ENCODE peak calls at places on chromosome 3, in ten cellular contexts. One of them, this sample, is unnamed.

GRCh38 chr3:71926690-71927089 is 141.7 kb upstream of the PROK2 start:
- DNase-seq in lower lobe of right lung: no peak
- DNase-seq in stomach: no peak
- DNase-seq in adrenal gland: no peak
- DNase-seq in mammary epithelial cell: no peak
- DNase-seq in K562: no peak
- DNase-seq in ovary: no peak
- DNase-seq in CD8-positive, alpha-beta memory T cell: no peak
- DNase-seq in breast epithelium: no peak
- DNase-seq in tibial artery: no peak
- DNase-seq in this sample: no peak

GRCh38 chr3:129324855-129325254 is 46.2 kb downstream of the HMCES start:
- DNase-seq in ovary: no peak
- DNase-seq in tibial artery: no peak
- DNase-seq in lower lobe of right lung: no peak
- DNase-seq in stomach: no peak
- DNase-seq in CD8-positive, alpha-beta memory T cell: no peak
- DNase-seq in K562: no peak
- DNase-seq in adrenal gland: no peak
- DNase-seq in mammary epithelial cell: no peak
- DNase-seq in breast epithelium: no peak
- DNase-seq in this sample: peak; percentile 57

GRCh38 chr3:50184242-50184978 is 7.0 kb upstream of the GNAT1 start:
- DNase-seq in lower lobe of right lung: no peak
- DNase-seq in adrenal gland: no peak
- DNase-seq in mammary epithelial cell: no peak
- DNase-seq in ovary: no peak
- DNase-seq in stomach: peak; percentile 68
- DNase-seq in tibial artery: no peak
- DNase-seq in CD8-positive, alpha-beta memory T cell: no peak
- DNase-seq in breast epithelium: peak; percentile 79
- DNase-seq in K562: no peak
- DNase-seq in this sample: no peak

GRCh38 chr3:103866113-103866512 is 1431.3 kb downstream of the ZPLD1 start:
- DNase-seq in mammary epithelial cell: no peak
- DNase-seq in lower lobe of right lung: no peak
- DNase-seq in adrenal gland: no peak
- DNase-seq in stomach: no peak
- DNase-seq in tibial artery: no peak
- DNase-seq in CD8-positive, alpha-beta memory T cell: no peak
- DNase-seq in breast epithelium: no peak
- DNase-seq in K562: no peak
- DNase-seq in ovary: no peak
- DNase-seq in this sample: no peak

GRCh38 chr3:64889991-64890390 is 202.2 kb upstream of the ADAMTS9 start:
- DNase-seq in tibial artery: peak; percentile 78
- DNase-seq in CD8-positive, alpha-beta memory T cell: no peak
- DNase-seq in stomach: no peak
- DNase-seq in ovary: peak; percentile 68
- DNase-seq in lower lobe of right lung: no peak
- DNase-seq in mammary epithelial cell: no peak
- DNase-seq in breast epithelium: no peak
- DNase-seq in adrenal gland: peak; percentile 58
- DNase-seq in K562: no peak
- DNase-seq in this sample: peak; percentile 81

GRCh38 chr3:125202197-125202596 is 10.4 kb downstream of the SLC12A8 start:
- DNase-seq in K562: peak; percentile 22
- DNase-seq in CD8-positive, alpha-beta memory T cell: no peak
- DNase-seq in ovary: no peak
- DNase-seq in stomach: no peak
- DNase-seq in tibial artery: no peak
- DNase-seq in breast epithelium: no peak
- DNase-seq in mammary epithelial cell: no peak
- DNase-seq in lower lobe of right lung: no peak
- DNase-seq in adrenal gland: no peak
- DNase-seq in this sample: no peak

GRCh38 chr3:7847021-7847420 is 654.6 kb upstream of the LMCD1 start:
- DNase-seq in adrenal gland: no peak
- DNase-seq in tibial artery: no peak
- DNase-seq in lower lobe of right lung: no peak
- DNase-seq in ovary: no peak
- DNase-seq in CD8-positive, alpha-beta memory T cell: no peak
- DNase-seq in breast epithelium: no peak
- DNase-seq in mammary epithelial cell: no peak
- DNase-seq in stomach: no peak
- DNase-seq in K562: no peak
- DNase-seq in this sample: no peak

GRCh38 chr3:30658328-30659052 is 52.1 kb downstream of the TGFBR2 start:
- DNase-seq in CD8-positive, alpha-beta memory T cell: peak; percentile 24
- DNase-seq in lower lobe of right lung: no peak
- DNase-seq in mammary epithelial cell: peak; percentile 60
- DNase-seq in stomach: no peak
- DNase-seq in tibial artery: no peak
- DNase-seq in breast epithelium: no peak
- DNase-seq in K562: no peak
- DNase-seq in ovary: no peak
- DNase-seq in adrenal gland: no peak
- DNase-seq in this sample: no peak

GRCh38 chr3:63878394-63879089 is 14.9 kb downstream of the ATXN7 start:
- DNase-seq in mammary epithelial cell: no peak
- DNase-seq in stomach: no peak
- DNase-seq in CD8-positive, alpha-beta memory T cell: no peak
- DNase-seq in tibial artery: no peak
- DNase-seq in adrenal gland: no peak
- DNase-seq in ovary: no peak
- DNase-seq in lower lobe of right lung: no peak
- DNase-seq in K562: no peak
- DNase-seq in breast epithelium: no peak
- DNase-seq in this sample: no peak

GRCh38 chr3:18556503-18556902 is 131.4 kb upstream of the SATB1 start:
- DNase-seq in K562: no peak
- DNase-seq in mammary epithelial cell: peak; percentile 46
- DNase-seq in lower lobe of right lung: no peak
- DNase-seq in tibial artery: no peak
- DNase-seq in CD8-positive, alpha-beta memory T cell: peak; percentile 19
- DNase-seq in ovary: no peak
- DNase-seq in stomach: no peak
- DNase-seq in adrenal gland: no peak
- DNase-seq in breast epithelium: no peak
- DNase-seq in this sample: peak; percentile 38

GRCh38 chr3:8497582-8497981 is 4.0 kb upstream of the LMCD1 start:
- DNase-seq in mammary epithelial cell: peak; percentile 51
- DNase-seq in breast epithelium: no peak
- DNase-seq in tibial artery: no peak
- DNase-seq in ovary: no peak
- DNase-seq in lower lobe of right lung: no peak
- DNase-seq in stomach: no peak
- DNase-seq in adrenal gland: no peak
- DNase-seq in K562: no peak
- DNase-seq in CD8-positive, alpha-beta memory T cell: no peak
- DNase-seq in this sample: no peak

GRCh38 chr3:50166309-50167019 is 11.3 kb downstream of the SEMA3F start:
- DNase-seq in CD8-positive, alpha-beta memory T cell: no peak
- DNase-seq in ovary: no peak
- DNase-seq in mammary epithelial cell: no peak
- DNase-seq in K562: no peak
- DNase-seq in breast epithelium: no peak
- DNase-seq in stomach: no peak
- DNase-seq in adrenal gland: no peak
- DNase-seq in lower lobe of right lung: no peak
- DNase-seq in tibial artery: no peak
- DNase-seq in this sample: no peak

GRCh38 chr3:168269019-168269418 is 173.3 kb upstream of the GOLIM4 start:
- DNase-seq in stomach: no peak
- DNase-seq in CD8-positive, alpha-beta memory T cell: no peak
- DNase-seq in mammary epithelial cell: no peak
- DNase-seq in K562: no peak
- DNase-seq in breast epithelium: no peak
- DNase-seq in ovary: no peak
- DNase-seq in lower lobe of right lung: no peak
- DNase-seq in tibial artery: no peak
- DNase-seq in adrenal gland: no peak
- DNase-seq in this sample: no peak

GRCh38 chr3:32309653-32310242 is 71.3 kb downstream of the CMTM8 start:
- DNase-seq in lower lobe of right lung: no peak
- DNase-seq in breast epithelium: no peak
- DNase-seq in adrenal gland: no peak
- DNase-seq in mammary epithelial cell: no peak
- DNase-seq in tibial artery: no peak
- DNase-seq in CD8-positive, alpha-beta memory T cell: no peak
- DNase-seq in K562: no peak
- DNase-seq in stomach: no peak
- DNase-seq in ovary: no peak
- DNase-seq in this sample: no peak

GRCh38 chr3:81549831-81550230 is 211.6 kb downstream of the GBE1 start:
- DNase-seq in mammary epithelial cell: no peak
- DNase-seq in tibial artery: no peak
- DNase-seq in stomach: no peak
- DNase-seq in adrenal gland: no peak
- DNase-seq in breast epithelium: no peak
- DNase-seq in lower lobe of right lung: no peak
- DNase-seq in K562: no peak
- DNase-seq in ovary: no peak
- DNase-seq in CD8-positive, alpha-beta memory T cell: no peak
- DNase-seq in this sample: no peak

GRCh38 chr3:98553751-98554150 is 22.0 kb downstream of the GPR15 start:
- DNase-seq in adrenal gland: no peak
- DNase-seq in K562: peak; percentile 22
- DNase-seq in stomach: no peak
- DNase-seq in mammary epithelial cell: no peak
- DNase-seq in tibial artery: no peak
- DNase-seq in breast epithelium: no peak
- DNase-seq in ovary: no peak
- DNase-seq in CD8-positive, alpha-beta memory T cell: no peak
- DNase-seq in lower lobe of right lung: no peak
- DNase-seq in this sample: no peak

GRCh38 chr3:146160233-146160963 is 586 bp downstream of the PLOD2 start:
- DNase-seq in lower lobe of right lung: peak; percentile 48
- DNase-seq in stomach: peak; percentile 66
- DNase-seq in ovary: peak; percentile 78
- DNase-seq in tibial artery: peak; percentile 82
- DNase-seq in adrenal gland: peak; percentile 77
- DNase-seq in breast epithelium: peak; percentile 63
- DNase-seq in K562: no peak
- DNase-seq in CD8-positive, alpha-beta memory T cell: peak; percentile 1
- DNase-seq in mammary epithelial cell: peak; percentile 83
- DNase-seq in this sample: peak; percentile 80

GRCh38 chr3:159130108-159130507 is 328.3 kb downstream of the MFSD1 start:
- DNase-seq in ovary: no peak
- DNase-seq in breast epithelium: no peak
- DNase-seq in tibial artery: no peak
- DNase-seq in stomach: no peak
- DNase-seq in K562: no peak
- DNase-seq in lower lobe of right lung: no peak
- DNase-seq in mammary epithelial cell: no peak
- DNase-seq in CD8-positive, alpha-beta memory T cell: no peak
- DNase-seq in adrenal gland: peak; percentile 14
- DNase-seq in this sample: no peak

DNA sequence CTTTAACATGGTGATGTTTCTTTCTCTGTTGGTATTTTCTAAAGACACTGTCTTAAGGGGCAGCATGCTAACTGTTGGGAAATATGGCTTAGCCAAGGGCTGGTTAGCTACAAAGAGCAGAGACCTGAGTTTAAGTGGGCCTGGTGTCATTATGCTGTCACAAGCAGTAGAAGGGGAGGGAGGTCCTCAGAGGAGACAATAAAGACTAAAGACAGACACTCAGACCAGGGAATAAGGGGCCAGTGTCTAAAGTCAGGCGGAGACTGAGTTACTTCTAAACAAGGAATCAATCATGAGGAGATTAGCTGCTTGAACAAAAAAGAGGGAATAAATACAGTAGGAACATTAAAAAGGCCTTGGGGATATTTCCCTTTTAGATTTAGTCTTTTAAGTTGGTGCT is 142.7 kb upstream of the DPPA4 start:
- DNase-seq in ovary: no peak
- DNase-seq in breast epithelium: no peak
- DNase-seq in K562: no peak
- DNase-seq in CD8-positive, alpha-beta memory T cell: no peak
- DNase-seq in mammary epithelial cell: no peak
- DNase-seq in stomach: no peak
- DNase-seq in lower lobe of right lung: no peak
- DNase-seq in tibial artery: no peak
- DNase-seq in adrenal gland: no peak
- DNase-seq in this sample: no peak
- H3K4me1 ChIP-seq in ovary: no peaks in the 10 kb centered on the region
- H3K4me1 ChIP-seq in breast epithelium: no peaks in the 10 kb centered on the region
- H3K4me1 ChIP-seq in K562: no peaks in the 10 kb centered on the region
- H3K4me1 ChIP-seq in CD8-positive, alpha-beta memory T cell: no peaks in the 10 kb centered on the region
- H3K4me1 ChIP-seq in mammary epithelial cell: no peaks in the 10 kb centered on the region
- H3K4me1 ChIP-seq in stomach: no peaks in the 10 kb centered on the region
- H3K4me1 ChIP-seq in lower lobe of right lung: no peaks in the 10 kb centered on the region
- H3K4me1 ChIP-seq in tibial artery: no peaks in the 10 kb centered on the region
- H3K4me1 ChIP-seq in adrenal gland: no peaks in the 10 kb centered on the region
- H3K4me1 ChIP-seq in this sample: no peaks in the 10 kb centered on the region

GRCh38 chr3:66035763-66036477 is 2.8 kb downstream of the MAGI1 start:
- DNase-seq in tibial artery: no peak
- DNase-seq in breast epithelium: no peak
- DNase-seq in stomach: no peak
- DNase-seq in K562: no peak
- DNase-seq in lower lobe of right lung: no peak
- DNase-seq in CD8-positive, alpha-beta memory T cell: no peak
- DNase-seq in ovary: no peak
- DNase-seq in mammary epithelial cell: no peak
- DNase-seq in adrenal gland: no peak
- DNase-seq in this sample: no peak
- H3K27ac ChIP-seq in tibial artery: peak overlapping the region; percentile 95
- H3K27ac ChIP-seq in breast epithelium: peak overlapping the region; percentile 94
- H3K27ac ChIP-seq in stomach: peak overlapping the region; percentile 96
- H3K27ac ChIP-seq in K562: no peak overlapping the region
- H3K27ac ChIP-seq in lower lobe of right lung: peak overlapping the region; percentile 94
- H3K27ac ChIP-seq in CD8-positive, alpha-beta memory T cell: no peak overlapping the region
- H3K27ac ChIP-seq in ovary: no peak overlapping the region
- H3K27ac ChIP-seq in mammary epithelial cell: no peak overlapping the region
- H3K27ac ChIP-seq in adrenal gland: no peak overlapping the region
- H3K27ac ChIP-seq in this sample: no peak overlapping the region

DNA sequence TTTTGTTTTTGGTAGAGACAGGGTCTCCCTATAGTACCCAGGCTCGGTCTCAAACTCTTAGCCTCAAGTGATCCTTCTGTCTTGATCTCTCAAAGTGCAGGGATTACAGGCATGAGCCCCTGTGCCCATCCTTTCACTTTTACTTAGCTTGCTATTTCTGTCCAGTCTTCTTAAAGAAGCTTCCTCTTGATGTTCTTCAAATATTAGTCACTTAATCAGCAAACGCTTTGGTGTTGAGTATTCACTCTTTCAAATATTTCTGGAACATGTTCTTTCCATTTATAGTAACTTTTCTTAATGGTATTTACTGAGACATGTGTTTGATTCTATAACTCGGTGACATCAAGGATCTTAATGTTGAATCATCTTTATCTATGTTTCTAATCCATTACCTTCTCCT is 122.1 kb downstream of the CNTN6 start:
- DNase-seq in CD8-positive, alpha-beta memory T cell: no peak
- DNase-seq in stomach: no peak
- DNase-seq in ovary: no peak
- DNase-seq in adrenal gland: no peak
- DNase-seq in mammary epithelial cell: no peak
- DNase-seq in K562: no peak
- DNase-seq in tibial artery: no peak
- DNase-seq in lower lobe of right lung: no peak
- DNase-seq in breast epithelium: no peak
- DNase-seq in this sample: no peak
- H3K27me3 ChIP-seq in CD8-positive, alpha-beta memory T cell: no peaks in the 10 kb centered on the region
- H3K27me3 ChIP-seq in stomach: no peaks in the 10 kb centered on the region
- H3K27me3 ChIP-seq in ovary: no peaks in the 10 kb centered on the region
- H3K27me3 ChIP-seq in adrenal gland: no peaks in the 10 kb centered on the region
- H3K27me3 ChIP-seq in mammary epithelial cell: no peaks in the 10 kb centered on the region
- H3K27me3 ChIP-seq in K562: no peaks in the 10 kb centered on the region
- H3K27me3 ChIP-seq in tibial artery: no peaks in the 10 kb centered on the region
- H3K27me3 ChIP-seq in lower lobe of right lung: no peaks in the 10 kb centered on the region
- H3K27me3 ChIP-seq in breast epithelium: no peaks in the 10 kb centered on the region
- H3K27me3 ChIP-seq in this sample: no peaks in the 10 kb centered on the region

GRCh38 chr3:58034738-58035511 is 26.7 kb downstream of the FLNB start:
- DNase-seq in tibial artery: no peak
- DNase-seq in mammary epithelial cell: no peak
- DNase-seq in adrenal gland: no peak
- DNase-seq in CD8-positive, alpha-beta memory T cell: peak; percentile 4
- DNase-seq in stomach: no peak
- DNase-seq in lower lobe of right lung: no peak
- DNase-seq in ovary: no peak
- DNase-seq in breast epithelium: no peak
- DNase-seq in K562: peak; percentile 60
- DNase-seq in this sample: no peak
- H3K4me1 ChIP-seq in tibial artery: peaks cover 47% of the 10 kb centered on the region
- H3K4me1 ChIP-seq in mammary epithelial cell: peaks cover 52% of the 10 kb centered on the region
- H3K4me1 ChIP-seq in adrenal gland: peaks cover 6% of the 10 kb centered on the region
- H3K4me1 ChIP-seq in CD8-positive, alpha-beta memory T cell: peaks cover 30% of the 10 kb centered on the region
- H3K4me1 ChIP-seq in stomach: peaks cover 23% of the 10 kb centered on the region
- H3K4me1 ChIP-seq in lower lobe of right lung: peaks cover 15% of the 10 kb centered on the region
- H3K4me1 ChIP-seq in ovary: peaks cover 4% of the 10 kb centered on the region
- H3K4me1 ChIP-seq in breast epithelium: peaks cover 6% of the 10 kb centered on the region
- H3K4me1 ChIP-seq in K562: peaks cover 16% of the 10 kb centered on the region
- H3K4me1 ChIP-seq in this sample: no peaks in the 10 kb centered on the region